ENCODE peak calls at places on chromosomes 13 and 19, in seven cellular contexts. I is tibial nerve, R is suprapubic skin, T is H1, Q is breast epithelium, J is HCT116, L is esophagus squamous epithelium. P is an unnamed sample.

GRCh38 chr13:48158915-48159314 is 64.0 kb upstream of the MED4 start:
- DNase-seq in J (no peak), Q (no peak), R (no peak), I (no peak), L (no peak), T (no peak), P (no peak)

GRCh38 chr13:76983676-76984075 is 8.2 kb upstream of the CLN5 start:
- DNase-seq in T (no peak), L (no peak), R (no peak), Q (no peak), I (no peak), J (no peak), P (no peak)

GRCh38 chr13:95660981-95661581 is 15.9 kb upstream of the DNAJC3 start:
- DNase-seq in L (no peak), J (peak), T (no peak), R (no peak), Q (no peak), I (no peak), P (peak)

GRCh38 chr13:83516781-83517180 is 365.5 kb downstream of the SLITRK1 start:
- DNase-seq in L (no peak), I (no peak), T (no peak), R (no peak), Q (no peak), J (no peak), P (no peak)

GRCh38 chr19:48745208-48745995 is 1.3 kb downstream of the IZUMO1 start:
- DNase-seq in L (no peak), I (no peak), J (no peak), Q (no peak), R (no peak), T (peak), P (peak)

GRCh38 chr19:48596679-48597465 is 9.7 kb upstream of the SPACA4 start:
- DNase-seq in J (no peak), T (no peak), Q (no peak), I (no peak), L (no peak), R (no peak), P (no peak)

GRCh38 chr13:54337526-54337925 is 1308.9 kb downstream of the OLFM4 start:
- DNase-seq in I (no peak), Q (no peak), L (no peak), T (no peak), J (no peak), R (no peak), P (no peak)

GRCh38 chr13:21016487-21016886 is 44.9 kb downstream of the LATS2 start:
- DNase-seq in R (no peak), T (no peak), I (no peak), J (no peak), L (no peak), Q (no peak), P (no peak)

GRCh38 chr13:35481777-35482176 is 5.3 kb upstream of the MAB21L1 start:
- DNase-seq in T (no peak), J (no peak), R (no peak), Q (no peak), L (no peak), I (no peak), P (no peak)

GRCh38 chr19:33040994-33041827 is 23.5 kb downstream of the RHPN2 start:
- DNase-seq in T (no peak), J (peak), I (no peak), R (no peak), Q (no peak), L (no peak), P (no peak)

GRCh38 chr19:47272448-47273312 is 2.0 kb upstream of the INAFM1 start:
- DNase-seq in R (no peak), I (peak), T (peak), J (no peak), Q (peak), L (no peak), P (no peak)

GRCh38 chr19:42254083-42254849 is 662 bp downstream of the ERF start:
- DNase-seq in J (no peak), Q (peak), R (no peak), I (peak), T (peak), L (no peak), P (peak)

GRCh38 chr19:15479391-15480345 is at the start of gene PGLYRP2:
- DNase-seq in J (no peak), T (no peak), R (no peak), I (no peak), Q (peak), L (no peak), P (no peak)

GRCh38 chr19:42093505-42093904 is 17.5 kb downstream of the ZNF574 start:
- DNase-seq in I (no peak), T (no peak), Q (no peak), R (no peak), J (no peak), L (no peak), P (no peak)

GRCh38 chr19:18364826-18365528 is 21.0 kb upstream of the GDF15 start:
- DNase-seq in L (no peak), T (no peak), J (peak), Q (peak), R (no peak), I (no peak), P (peak)

GRCh38 chr13:33662392-33662791 is 155.6 kb upstream of the RFC3 start:
- DNase-seq in L (no peak), T (no peak), R (no peak), J (no peak), I (no peak), Q (no peak), P (no peak)

GRCh38 chr13:26557393-26558073 is at the start of gene WASF3:
- DNase-seq in L (no peak), Q (peak), J (peak), R (peak), T (peak), I (peak), P (peak)

GRCh38 chr13:50170447-50171037 is 155.3 kb downstream of the KCNRG start:
- DNase-seq in L (no peak), Q (no peak), I (no peak), R (no peak), T (no peak), J (no peak), P (no peak)

GRCh38 chr19:14059652-14060155 is 2.2 kb downstream of the PALM3 start:
- DNase-seq in I (no peak), L (no peak), T (no peak), Q (no peak), R (no peak), J (no peak), P (peak)

GRCh38 chr19:39641773-39642172 is 13.9 kb upstream of the LGALS16 start:
- DNase-seq in L (no peak), T (no peak), Q (no peak), J (no peak), I (no peak), R (no peak), P (no peak)

GRCh38 chr19:39969266-39969665 is 1.7 kb upstream of the PSMC4 start:
- DNase-seq in J (no peak), T (no peak), Q (no peak), L (no peak), R (no peak), I (no peak), P (no peak)

GRCh38 chr13:95535243-95535642 is 17.3 kb upstream of the CLDN10 start:
- DNase-seq in R (no peak), I (no peak), J (peak), Q (no peak), T (no peak), L (no peak), P (peak)

GRCh38 chr19:8525401-8525684 is 11.4 kb upstream of the ZNF414 start:
- DNase-seq in R (no peak), L (no peak), Q (no peak), J (no peak), I (no peak), T (peak), P (no peak)

GRCh38 chr19:8528500-8528899 is 14.5 kb upstream of the ZNF414 start:
- DNase-seq in L (no peak), Q (no peak), R (no peak), T (no peak), J (no peak), I (no peak), P (no peak)

GRCh38 chr19:8530061-8530679 is 16.2 kb upstream of the ZNF414 start:
- DNase-seq in J (no peak), R (no peak), T (no peak), L (no peak), Q (no peak), I (no peak), P (no peak)

GRCh38 chr19:8529369-8530006 is 15.5 kb upstream of the ZNF414 start:
- DNase-seq in T (no peak), L (no peak), I (no peak), Q (no peak), J (no peak), R (no peak), P (no peak)

DNA sequence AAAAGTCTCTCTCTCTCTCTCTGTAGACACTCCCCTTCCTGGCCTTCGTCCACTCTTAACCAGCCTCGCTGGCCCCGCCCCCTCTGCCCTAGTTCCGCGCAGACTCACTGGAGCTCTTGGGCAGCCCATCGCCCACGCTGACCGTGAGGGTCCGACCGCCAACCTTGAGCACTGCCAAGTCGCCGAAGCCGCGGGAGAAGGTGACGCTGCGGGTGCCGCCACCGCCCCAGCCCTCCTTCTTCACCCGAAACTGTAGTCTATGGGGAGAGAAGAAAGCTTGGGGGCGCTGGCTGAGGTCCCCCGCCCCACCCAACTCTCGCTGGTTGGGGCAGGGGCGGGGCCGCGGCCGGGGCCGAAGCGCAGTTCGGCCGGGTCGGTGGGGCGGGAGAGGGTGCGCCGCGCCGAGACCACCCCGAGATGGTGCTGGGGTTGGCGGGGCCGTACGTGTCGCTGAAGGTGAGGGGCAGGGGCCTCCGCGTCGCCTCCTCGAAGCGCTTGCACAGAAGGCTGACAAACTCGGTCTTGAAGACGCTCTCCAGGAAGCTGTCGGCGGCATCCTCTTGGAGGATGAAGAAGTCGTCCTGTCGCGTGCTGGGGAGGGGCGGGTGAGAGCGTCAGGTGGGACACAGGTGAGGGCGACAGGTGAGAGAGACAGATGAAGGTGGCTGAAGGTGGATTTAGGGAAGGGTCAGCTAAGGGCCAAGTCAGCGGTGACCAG is 12.5 kb upstream of the ZNF414 start:
- DNase-seq in R (peak), I (peak), L (no peak), T (peak), J (peak), Q (peak), P (no peak)
- TF ChIP-seq POLR2A in R (no peak), I (peak), L (no peak), T (no peak), J (peak), Q (peak), P (no peak)

GRCh38 chr13:102289606-102290005 is 112.2 kb downstream of the FGF14 start:
- DNase-seq in L (no peak), I (no peak), R (no peak), Q (no peak), J (no peak), T (no peak), P (no peak)

GRCh38 chr13:102294407-102295018 is 107.3 kb downstream of the FGF14 start:
- DNase-seq in L (no peak), T (no peak), J (no peak), R (no peak), I (no peak), Q (no peak), P (no peak)

GRCh38 chr13:102293723-102294122 is 108.1 kb downstream of the FGF14 start:
- DNase-seq in I (no peak), R (no peak), J (no peak), Q (no peak), L (no peak), T (no peak), P (no peak)

GRCh38 chr13:102295316-102296048 is 106.4 kb downstream of the FGF14 start:
- DNase-seq in J (no peak), T (no peak), R (no peak), I (no peak), L (no peak), Q (no peak), P (no peak)

GRCh38 chr13:102291587-102292218 is 110.1 kb downstream of the FGF14 start:
- DNase-seq in J (no peak), Q (no peak), I (no peak), T (no peak), R (no peak), L (no peak), P (no peak)
- TF ChIP-seq POLR2A in J (no peak), Q (no peak), I (no peak), T (no peak), R (no peak), L (no peak), P (no peak)

DNA sequence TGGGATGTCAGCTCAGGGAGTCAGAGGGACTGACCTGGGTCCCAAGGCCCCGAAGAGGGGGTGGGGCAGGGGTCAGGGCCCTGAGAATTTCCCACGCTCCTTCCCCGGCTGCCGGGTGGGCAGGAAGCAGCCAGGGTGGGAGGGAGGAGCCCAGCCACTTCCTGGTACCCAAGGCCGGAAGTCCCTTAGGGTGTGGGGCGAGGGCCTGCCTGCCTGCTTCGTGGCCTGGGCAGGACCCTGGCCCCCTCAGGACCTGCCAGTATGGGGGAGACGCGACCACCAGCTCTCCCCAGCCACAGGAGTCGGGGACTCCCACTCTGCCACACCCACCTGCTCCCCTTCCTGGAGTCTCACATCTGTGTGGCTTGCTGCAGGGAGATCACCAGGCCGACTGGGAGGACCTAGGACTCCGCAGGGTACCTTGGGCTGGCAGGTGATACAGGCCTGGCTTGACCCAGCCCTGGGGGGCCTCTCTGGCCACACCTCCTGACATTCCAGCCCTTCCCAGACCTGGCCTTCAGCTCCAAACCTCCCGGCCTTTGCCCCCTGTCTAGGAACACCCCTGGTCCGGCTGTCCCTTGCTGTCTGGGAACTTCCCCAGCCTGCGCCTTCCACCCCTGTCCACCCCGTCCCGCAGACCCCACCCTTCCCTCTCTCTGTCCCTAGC is 9.8 kb upstream of the CIRBP start:
- DNase-seq in I (peak), J (no peak), L (no peak), Q (no peak), T (no peak), R (no peak), P (peak)
- TF ChIP-seq POLR2A in I (no peak), J (no peak), L (no peak), Q (no peak), T (peak), R (no peak), P (peak)

DNA sequence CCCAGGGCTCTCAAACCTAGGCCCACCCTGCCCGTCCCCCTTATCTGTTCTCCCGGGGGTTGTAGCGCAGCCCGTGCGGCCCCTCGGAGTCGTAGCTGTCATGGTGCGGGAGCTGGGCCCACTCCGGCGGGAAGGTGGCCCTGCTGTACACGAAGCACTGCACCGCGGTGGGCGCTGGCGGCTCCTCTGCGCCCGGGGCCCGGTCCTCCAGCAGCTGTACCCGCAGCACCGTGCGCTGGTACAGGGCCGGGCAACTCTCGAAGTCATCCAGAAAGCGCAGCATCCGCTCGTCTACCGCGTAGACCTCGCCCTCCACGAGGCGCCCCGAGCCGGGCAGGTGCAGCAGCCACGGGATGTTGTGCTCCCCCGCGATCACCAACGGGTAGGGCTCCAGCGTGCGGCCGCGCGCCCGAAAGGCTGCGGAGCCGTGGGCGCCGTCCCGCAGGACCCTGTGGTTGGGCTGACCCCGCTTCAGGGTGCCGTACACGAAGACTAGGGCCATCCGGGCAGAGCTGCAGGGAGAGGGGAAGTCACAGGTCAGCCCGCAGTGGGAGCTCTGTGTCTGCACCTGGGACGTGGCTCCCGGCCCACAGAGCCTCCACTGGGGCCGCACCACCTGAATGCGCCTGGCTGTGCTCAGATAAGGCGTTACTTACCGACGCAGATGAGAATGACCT is 56.4 kb downstream of the GGACT start:
- DNase-seq in I (no peak), T (peak), J (no peak), L (no peak), Q (no peak), R (peak), P (no peak)
- TF ChIP-seq POLR2A in I (no peak), T (no peak), J (no peak), L (no peak), Q (no peak), R (no peak), P (no peak)

GRCh38 chr19:3034845-3035541 is 5.9 kb upstream of the TLE2 start:
- DNase-seq in Q (peak), T (peak), L (no peak), R (no peak), J (no peak), I (no peak), P (no peak)

GRCh38 chr19:3038214-3038613 is 9.1 kb upstream of the TLE2 start:
- DNase-seq in I (no peak), J (no peak), T (no peak), R (no peak), L (no peak), Q (no peak), P (no peak)

GRCh38 chr19:3035542-3036118 is 6.5 kb upstream of the TLE2 start:
- DNase-seq in I (peak), R (peak), T (peak), J (peak), L (peak), Q (peak), P (peak)

GRCh38 chr19:3034194-3034844 is 5.2 kb upstream of the TLE2 start:
- DNase-seq in Q (no peak), J (no peak), R (no peak), I (no peak), T (no peak), L (no peak), P (no peak)

DNA sequence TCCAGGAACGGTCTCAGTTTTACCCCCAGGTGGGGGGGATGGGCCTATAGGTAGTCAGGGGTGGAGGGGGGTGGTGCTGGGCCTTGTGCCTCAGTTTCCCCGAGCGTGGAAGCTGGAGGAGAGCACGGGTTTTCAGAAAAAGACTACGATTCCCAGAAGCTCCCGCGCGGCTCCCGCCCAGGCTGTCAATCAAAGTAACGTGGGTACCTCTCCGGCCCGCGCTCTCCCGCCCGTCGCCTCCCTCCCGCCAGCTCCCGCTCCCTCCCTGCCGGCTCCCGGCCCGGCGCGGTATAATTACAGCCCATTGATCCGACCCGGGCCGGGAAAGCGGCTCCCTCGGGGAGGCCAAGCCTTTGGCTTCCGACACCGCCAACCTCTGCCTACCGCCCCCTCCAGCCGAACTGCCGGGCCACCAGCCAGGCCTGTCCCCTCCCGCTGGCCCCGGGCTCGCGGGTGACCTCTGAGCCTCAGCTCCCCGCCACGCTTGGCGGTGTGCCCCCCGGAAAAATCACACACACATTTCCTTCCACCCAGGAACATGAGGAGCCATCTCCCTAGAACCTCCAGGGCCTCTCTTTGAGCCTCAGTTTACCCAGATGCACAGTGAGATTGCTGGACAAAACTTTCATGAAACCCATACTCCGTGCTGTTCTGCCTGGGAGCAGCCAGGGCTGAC is 7.2 kb upstream of the TLE2 start:
- DNase-seq in J (peak), R (peak), T (peak), I (peak), Q (peak), L (no peak), P (peak)
- TF ChIP-seq POLR2A in J (no peak), R (no peak), T (no peak), I (no peak), Q (no peak), L (no peak), P (no peak)

GRCh38 chr19:55067869-55068268 is 4.9 kb upstream of the RDH13 start:
- DNase-seq in L (no peak), T (no peak), R (no peak), I (no peak), J (no peak), Q (no peak), P (no peak)

GRCh38 chr19:55058781-55059610 is 4.0 kb downstream of the RDH13 start:
- DNase-seq in T (no peak), L (no peak), R (no peak), I (no peak), J (no peak), Q (no peak), P (no peak)

GRCh38 chr19:55066107-55066709 is 3.3 kb upstream of the RDH13 start:
- DNase-seq in R (no peak), I (no peak), L (no peak), T (no peak), Q (no peak), J (no peak), P (no peak)

GRCh38 chr19:55063492-55063843 is 520 bp upstream of the RDH13 start:
- DNase-seq in J (no peak), I (no peak), L (no peak), Q (no peak), T (no peak), R (no peak), P (no peak)

GRCh38 chr19:55062735-55063491 is at the start of gene RDH13:
- DNase-seq in T (peak), J (peak), R (peak), I (peak), L (peak), Q (peak), P (peak)
- TF ChIP-seq POLR2A in T (no peak), J (peak), R (no peak), I (no peak), L (peak), Q (no peak), P (peak)